ENCODE peak calls at places on chromosome 18, in ten cellular contexts. Y is EH; K is posterior cingulate gyrus; R is stimulated activated CD4-positive, alpha-beta T cell treated with anti-CD3 and anti-CD28 coated beads, Interleukin-4, amount 100 ng/mL, for 48 hours; V is SJSA1; B is naive B cell; O is central memory CD4-positive, alpha-beta T cell; M is stimulated activated CD8-positive, alpha-beta memory T cell treated with anti-CD3 and anti-CD28 coated beads, Interleukin-15, amount 100 ng/mL, for 48 hours; S is transverse colon; G is bronchial epithelial cell. I is an unnamed sample.

GRCh38 chr18:47280121-47280520 is 28.7 kb upstream of the SKOR2 start:
- DNase-seq in G (no peak), S (no peak), R (no peak), K (no peak), M (no peak), Y (no peak), O (no peak), V (no peak), B (no peak), I (no peak)

GRCh38 chr18:48801728-48802542 is 148.8 kb downstream of the SMAD7 start:
- DNase-seq in V (no peak), K (no peak), B (no peak), R (no peak), Y (no peak), M (no peak), S (peak), O (no peak), G (no peak), I (no peak)

GRCh38 chr18:7617738-7618422 is 50.8 kb downstream of the PTPRM start:
- DNase-seq in O (no peak), R (no peak), G (peak), B (no peak), M (no peak), K (no peak), S (peak), V (peak), Y (peak), I (no peak)

GRCh38 chr18:48036191-48036590 is 105.7 kb upstream of the SMAD2 start:
- DNase-seq in S (no peak), B (no peak), V (no peak), G (no peak), M (no peak), R (no peak), O (no peak), Y (no peak), K (no peak), I (no peak)

GRCh38 chr18:67705748-67706147 is 189.2 kb upstream of the DSEL start:
- DNase-seq in K (no peak), O (no peak), B (no peak), R (no peak), M (no peak), V (no peak), Y (peak), S (no peak), G (peak), I (no peak)

GRCh38 chr18:35345460-35345921 is 1.3 kb upstream of the ZNF24 start:
- DNase-seq in M (no peak), B (peak), Y (no peak), K (peak), G (no peak), S (no peak), O (no peak), V (no peak), R (no peak), I (no peak)

GRCh38 chr18:31156831-31157763 is 5.6 kb downstream of the DSC1 start:
- DNase-seq in B (no peak), O (no peak), M (no peak), V (no peak), G (peak), K (no peak), Y (no peak), R (no peak), S (no peak), I (no peak)

GRCh38 chr18:11154369-11154982 is 5.1 kb upstream of the PIEZO2 start:
- DNase-seq in K (no peak), Y (peak), G (peak), B (no peak), R (no peak), M (no peak), V (peak), O (no peak), S (no peak), I (no peak)

GRCh38 chr18:24118750-24119577 is 19.9 kb upstream of the CABYR start:
- DNase-seq in K (peak), S (peak), V (peak), G (peak), O (peak), B (peak), M (peak), R (peak), Y (peak), I (peak)

GRCh38 chr18:61831071-61831470 is 61.7 kb downstream of the RNF152 start:
- DNase-seq in V (peak), O (no peak), R (no peak), K (no peak), M (no peak), S (no peak), Y (peak), G (no peak), B (no peak), I (no peak)

GRCh38 chr18:63155169-63155852 is 164.3 kb downstream of the BCL2 start:
- DNase-seq in G (peak), M (peak), R (peak), B (peak), K (peak), V (no peak), O (peak), Y (no peak), S (peak), I (peak)

GRCh38 chr18:23565916-23566547 is 20.3 kb downstream of the NPC1 start:
- DNase-seq in O (no peak), R (no peak), M (no peak), S (no peak), Y (no peak), B (no peak), K (no peak), G (peak), V (no peak), I (no peak)

GRCh38 chr18:75923169-75923568 is 495.7 kb upstream of the SMIM21 start:
- DNase-seq in V (peak), B (no peak), M (no peak), K (peak), R (no peak), G (peak), O (no peak), S (peak), Y (peak), I (no peak)

GRCh38 chr18:79882522-79883241 is 68.8 kb downstream of the SLC66A2 start:
- DNase-seq in O (no peak), B (no peak), K (no peak), G (no peak), R (no peak), M (no peak), S (no peak), Y (no peak), V (no peak), I (no peak)

GRCh38 chr18:8501044-8501443 is 108.2 kb upstream of the RAB12 start:
- DNase-seq in M (no peak), R (no peak), S (no peak), B (no peak), G (no peak), V (no peak), Y (no peak), O (no peak), K (no peak), I (no peak)

GRCh38 chr18:66558773-66559172 is 45.1 kb downstream of the CDH19 start:
- DNase-seq in Y (no peak), R (no peak), S (no peak), B (no peak), K (no peak), O (no peak), G (peak), M (no peak), V (no peak), I (no peak)

GRCh38 chr18:47118986-47119385 is 31.3 kb downstream of the HDHD2 start:
- DNase-seq in R (no peak), V (no peak), S (no peak), G (no peak), B (no peak), M (no peak), K (no peak), Y (no peak), O (no peak), I (no peak)

GRCh38 chr18:8232791-8233190 is 376.4 kb upstream of the RAB12 start:
- DNase-seq in G (no peak), M (no peak), V (no peak), R (no peak), Y (no peak), K (no peak), S (no peak), O (no peak), B (no peak), I (no peak)

GRCh38 chr18:76514573-76514972 is 19.5 kb upstream of the ZNF516 start:
- DNase-seq in V (no peak), Y (no peak), O (no peak), G (no peak), M (no peak), K (no peak), B (no peak), R (no peak), S (no peak), I (no peak)

GRCh38 chr18:54828986-54829385 is 709 bp downstream of the RAB27B start:
- DNase-seq in V (no peak), Y (no peak), S (no peak), B (no peak), G (peak), R (no peak), M (no peak), K (no peak), O (no peak), I (no peak)

GRCh38 chr18:68406761-68407160 is 308.1 kb downstream of the TMX3 start:
- DNase-seq in K (no peak), O (no peak), M (no peak), R (no peak), Y (peak), V (no peak), S (no peak), G (no peak), B (no peak), I (no peak)

GRCh38 chr18:55321268-55322175 is 266.5 kb downstream of the TCF4 start:
- DNase-seq in S (peak), K (peak), G (peak), R (peak), V (peak), O (no peak), B (peak), Y (peak), M (peak), I (no peak)

GRCh38 chr18:46097378-46097852 is 681 bp downstream of the ATP5F1A start:
- DNase-seq in M (no peak), S (no peak), V (no peak), G (no peak), R (no peak), Y (no peak), B (no peak), K (no peak), O (peak), I (no peak)

GRCh38 chr18:44598514-44598913 is 82.2 kb upstream of the SETBP1 start:
- DNase-seq in K (no peak), O (no peak), Y (no peak), R (no peak), S (no peak), G (no peak), V (no peak), B (no peak), M (no peak), I (no peak)

GRCh38 chr18:40935423-40935822 is 1019.6 kb upstream of the PIK3C3 start:
- DNase-seq in G (peak), B (no peak), V (peak), S (no peak), O (no peak), R (no peak), K (no peak), M (no peak), Y (peak), I (no peak)

GRCh38 chr18:54296017-54296416 is 26.7 kb downstream of the POLI start:
- DNase-seq in B (no peak), S (no peak), O (no peak), V (no peak), M (no peak), K (no peak), G (peak), R (no peak), Y (peak), I (no peak)

GRCh38 chr18:80033181-80034067 is 810 bp upstream of the RBFA start:
- DNase-seq in S (no peak), O (peak), B (peak), Y (no peak), R (peak), G (peak), V (peak), K (peak), M (peak), I (peak)

GRCh38 chr18:57004366-57005121 is 142.3 kb upstream of the BOD1L2 start:
- DNase-seq in R (no peak), B (no peak), V (peak), O (no peak), S (no peak), G (peak), M (no peak), Y (peak), K (no peak), I (no peak)

GRCh38 chr18:5302606-5303005 is 7.1 kb upstream of the ZBTB14 start:
- DNase-seq in O (no peak), Y (no peak), R (no peak), G (no peak), V (no peak), M (no peak), S (no peak), K (no peak), B (no peak), I (no peak)

I was measured in NK-92 treated with Interleukin-12 subunit alpha and Interleukin-12 subunit beta, amount 100 ng/mL, for 24 hours.